ENCODE peak calls at places on chromosome 5, in nine cellular contexts. J, K, W, X, D, T, U, Y and I are unnamed samples.

GRCh38 chr5:99248066-99248465 is 319.3 kb upstream of the CHD1 start:
- DNase-seq in J (no peak), K (no peak), W (no peak), X (no peak), D (no peak), T (no peak), U (no peak), Y (no peak), I (no peak)

GRCh38 chr5:29016067-29016466 is 1977.7 kb upstream of the CDH9 start:
- DNase-seq in J (no peak), K (no peak), W (no peak), X (no peak), D (no peak), T (no peak), U (no peak), Y (no peak), I (no peak)

GRCh38 chr5:5767286-5767928 is 344.9 kb downstream of the ICE1 start:
- DNase-seq in J (no peak), K (no peak), W (no peak), X (no peak), D (no peak), T (no peak), U (no peak), Y (no peak), I (no peak)

GRCh38 chr5:149829954-149830353 is 99.8 kb downstream of the PPARGC1B start:
- DNase-seq in J (no peak), K (no peak), W (peak; percentile 22), X (peak; percentile 4), D (no peak), T (no peak), U (no peak), Y (no peak), I (no peak)

GRCh38 chr5:143986567-143987242 is 174.7 kb downstream of the HMHB1 start:
- DNase-seq in J (no peak), K (no peak), W (peak; percentile 77), X (peak; percentile 94), D (no peak), T (peak; percentile 83), U (peak; percentile 76), Y (peak; percentile 17), I (peak; percentile 43)

GRCh38 chr5:146098047-146098446 is 7.3 kb downstream of the PLAC8L1 start:
- DNase-seq in J (no peak), K (no peak), W (no peak), X (no peak), D (no peak), T (no peak), U (no peak), Y (no peak), I (no peak)

GRCh38 chr5:10555134-10555733 is 8.6 kb upstream of the ANKRD33B start:
- DNase-seq in J (peak; percentile 33), K (peak; percentile 64), W (peak; percentile 92), X (peak; percentile 57), D (no peak), T (peak; percentile 90), U (peak; percentile 77), Y (peak; percentile 59), I (peak; percentile 80)

GRCh38 chr5:178093129-178093528 is 20.2 kb upstream of the N4BP3 start:
- DNase-seq in J (no peak), K (no peak), W (no peak), X (no peak), D (no peak), T (no peak), U (no peak), Y (no peak), I (no peak)

GRCh38 chr5:69528015-69528414 is 32.0 kb upstream of the GTF2H2C start:
- DNase-seq in J (no peak), K (peak; percentile 70), W (no peak), X (no peak), D (no peak), T (no peak), U (no peak), Y (peak; percentile 58), I (no peak)

GRCh38 chr5:79578876-79579275 is 33.4 kb upstream of the TENT2 start:
- DNase-seq in J (no peak), K (peak; percentile 90), W (no peak), X (no peak), D (no peak), T (no peak), U (no peak), Y (no peak), I (no peak)

GRCh38 chr5:145471831-145472616 is 363.1 kb downstream of the PRELID2 start:
- DNase-seq in J (peak; percentile 42), K (peak; percentile 61), W (no peak), X (peak; percentile 39), D (no peak), T (peak; percentile 18), U (peak; percentile 31), Y (peak; percentile 13), I (no peak)

GRCh38 chr5:40904205-40904993 is 4.9 kb upstream of the C7 start:
- DNase-seq in J (peak; percentile 67), K (peak; percentile 79), W (peak; percentile 91), X (peak; percentile 93), D (no peak), T (peak; percentile 75), U (peak; percentile 86), Y (peak; percentile 82), I (peak; percentile 19)

GRCh38 chr5:123752576-123752975 is 240.6 kb downstream of the CSNK1G3 start:
- DNase-seq in J (peak; percentile 18), K (peak; percentile 83), W (peak; percentile 91), X (peak; percentile 94), D (no peak), T (peak; percentile 90), U (peak; percentile 79), Y (peak; percentile 36), I (peak; percentile 37)

GRCh38 chr5:181217111-181217804 is 5.8 kb upstream of the TRIM41 start:
- DNase-seq in J (peak; percentile 81), K (peak; percentile 74), W (peak; percentile 56), X (peak; percentile 39), D (peak; percentile 75), T (peak; percentile 86), U (peak; percentile 70), Y (peak; percentile 69), I (no peak)

GRCh38 chr5:140926211-140926902 is at the start of gene PCDHAC1:
- DNase-seq in J (peak; percentile 90), K (peak; percentile 67), W (peak; percentile 49), X (peak; percentile 2), D (no peak), T (peak; percentile 70), U (peak; percentile 43), Y (peak; percentile 96), I (no peak)

GRCh38 chr5:144386315-144386714 is 215.6 kb downstream of the KCTD16 start:
- DNase-seq in J (no peak), K (no peak), W (no peak), X (no peak), D (no peak), T (no peak), U (no peak), Y (no peak), I (no peak)

GRCh38 chr5:173202266-173202875 is 32.6 kb downstream of the NKX2-5 start:
- DNase-seq in J (peak; percentile 54), K (no peak), W (no peak), X (no peak), D (no peak), T (no peak), U (no peak), Y (no peak), I (no peak)
- H3K4me3 ChIP-seq in J (no peak overlapping the region), K (no peak overlapping the region), W (no peak overlapping the region), X (no peak overlapping the region), D (no peak overlapping the region), T (no peak overlapping the region), U (peak overlapping the region; percentile 35), Y (no peak overlapping the region), I (no peak overlapping the region)

DNA sequence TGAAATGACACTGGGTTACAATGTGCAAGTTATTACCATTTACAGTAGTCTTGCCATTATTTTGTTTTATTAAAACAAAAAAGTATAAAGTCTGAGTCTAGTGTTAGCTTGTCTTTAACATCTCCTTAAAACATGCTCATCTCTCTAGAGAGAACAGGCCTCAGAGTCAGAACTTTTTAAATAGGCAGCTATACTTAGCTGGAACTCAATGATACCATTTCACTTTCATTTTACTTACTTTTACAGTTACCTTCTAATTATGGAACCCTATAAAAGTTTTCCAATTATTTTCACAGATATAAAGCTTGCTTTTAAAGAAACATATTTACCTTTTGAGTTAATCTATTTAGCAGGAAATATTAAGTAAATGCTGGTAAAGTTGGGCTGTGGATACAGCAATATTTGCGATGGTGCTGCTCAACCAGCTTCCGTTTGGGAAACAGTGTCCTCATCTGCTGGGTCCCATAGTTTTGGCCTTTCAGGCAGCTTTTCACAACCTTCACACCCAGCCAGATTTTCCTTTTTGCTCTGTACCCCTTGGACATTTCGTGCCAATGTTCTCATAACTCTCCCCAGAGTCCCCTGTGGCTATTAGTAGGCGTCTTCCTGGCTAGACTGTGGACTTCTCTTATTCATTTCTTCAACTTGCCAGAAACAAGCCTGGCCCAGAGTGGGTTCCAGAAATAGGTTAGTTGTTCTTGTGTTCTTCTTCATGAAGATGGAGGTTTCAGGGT is 36.3 kb upstream of the UBTD2 start:
- DNase-seq in J (no peak), K (no peak), W (peak; percentile 53), X (peak; percentile 28), D (no peak), T (peak; percentile 62), U (no peak), Y (no peak), I (no peak)
- H3K4me3 ChIP-seq in J (no peak overlapping the region), K (no peak overlapping the region), W (no peak overlapping the region), X (no peak overlapping the region), D (no peak overlapping the region), T (no peak overlapping the region), U (peak overlapping the region; percentile 46), Y (no peak overlapping the region), I (no peak overlapping the region)

DNA sequence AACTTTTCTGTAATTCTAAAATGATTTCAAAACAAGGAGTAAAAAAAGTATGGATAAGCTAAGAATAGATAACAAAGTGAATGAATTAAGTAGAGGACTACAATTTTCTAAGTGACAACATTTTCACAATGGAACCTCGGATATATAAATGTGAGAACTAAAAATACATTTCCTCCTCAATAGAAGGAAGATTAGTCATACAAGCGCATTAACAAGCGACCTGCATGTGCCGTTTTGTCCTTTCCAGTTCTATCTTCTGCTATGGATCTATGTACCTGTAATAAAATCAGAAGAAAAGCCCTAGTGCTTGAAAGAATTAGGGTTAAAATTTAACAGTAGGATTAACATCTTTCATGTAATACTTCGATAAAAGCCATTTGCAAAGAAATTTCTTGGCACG is 216.4 kb upstream of the EFNA5 start:
- DNase-seq in J (no peak), K (no peak), W (no peak), X (no peak), D (no peak), T (no peak), U (no peak), Y (no peak), I (no peak)
- H3K4me3 ChIP-seq in J (no peak overlapping the region), K (no peak overlapping the region), W (no peak overlapping the region), X (no peak overlapping the region), D (no peak overlapping the region), T (no peak overlapping the region), U (no peak overlapping the region), Y (no peak overlapping the region), I (no peak overlapping the region)

DNA sequence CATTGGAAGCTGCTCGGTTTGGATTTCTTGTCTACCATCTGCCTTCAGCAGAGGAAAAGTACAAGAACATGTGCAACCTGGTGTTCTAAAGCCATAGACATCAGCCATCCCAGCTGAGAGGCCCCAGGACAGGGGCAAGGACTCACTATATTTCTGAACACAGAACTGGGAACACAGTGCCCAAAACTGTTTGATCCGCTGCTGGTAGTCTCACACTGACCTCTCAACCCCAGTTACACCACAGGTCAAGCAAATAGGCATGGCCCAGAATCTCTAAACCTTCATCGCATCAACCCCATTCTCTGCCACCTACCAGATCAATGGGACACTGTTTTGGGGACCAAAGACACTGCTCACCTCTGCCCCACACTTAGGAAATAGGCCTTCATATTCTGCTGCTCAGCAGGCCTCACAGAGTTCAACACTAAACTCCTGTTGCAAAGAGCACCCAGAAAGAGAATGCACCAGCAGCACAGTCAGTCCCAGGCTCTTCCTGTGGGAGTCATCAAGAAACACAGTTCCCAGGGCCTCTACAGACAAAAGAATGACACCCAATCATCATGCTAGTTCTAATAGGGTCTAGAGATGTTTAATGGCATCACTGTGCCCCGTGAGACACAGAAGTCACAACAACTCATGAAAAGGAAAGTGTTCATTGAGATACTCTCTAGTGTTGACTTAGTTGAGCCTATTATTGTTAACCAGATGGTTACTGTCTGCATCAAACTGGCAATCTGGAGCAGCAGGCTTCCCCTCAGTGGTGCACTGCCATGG is 1.8 kb downstream of the KLHL3 start:
- DNase-seq in J (no peak), K (peak; percentile 45), W (peak; percentile 21), X (no peak), D (peak; percentile 7), T (peak; percentile 38), U (no peak), Y (no peak), I (no peak)
- H3K4me3 ChIP-seq in J (no peak overlapping the region), K (no peak overlapping the region), W (no peak overlapping the region), X (no peak overlapping the region), D (peak overlapping the region; percentile 74), T (peak overlapping the region; percentile 75), U (peak overlapping the region; percentile 76), Y (peak overlapping the region; percentile 43), I (no peak overlapping the region)